ENCODE peak calls at places on chromosomes 3 and 15, in four cellular contexts. One of them, this sample, is unnamed.

GRCh38 chr3:88231632-88232031 is 81.9 kb downstream of the C3orf38 start:
- DNase-seq in HFF-Myc: no peak
- DNase-seq in nephron progenitor cell: no peak
- DNase-seq in upper lobe of left lung: no peak
- DNase-seq in this sample: no peak

GRCh38 chr3:80308637-80309036 is 540.8 kb upstream of the ROBO1 start:
- DNase-seq in upper lobe of left lung: no peak
- DNase-seq in HFF-Myc: no peak
- DNase-seq in nephron progenitor cell: no peak
- DNase-seq in this sample: no peak

GRCh38 chr3:58963928-58964497 is 85.8 kb downstream of the CFAP20DC start:
- DNase-seq in upper lobe of left lung: no peak
- DNase-seq in nephron progenitor cell: no peak
- DNase-seq in HFF-Myc: no peak
- DNase-seq in this sample: no peak

GRCh38 chr3:170513674-170514073 is 72.2 kb downstream of the SLC7A14 start:
- DNase-seq in upper lobe of left lung: no peak
- DNase-seq in nephron progenitor cell: no peak
- DNase-seq in HFF-Myc: no peak
- DNase-seq in this sample: no peak

GRCh38 chr15:76179023-76179422 is 119.2 kb downstream of the TMEM266 start:
- DNase-seq in upper lobe of left lung: no peak
- DNase-seq in HFF-Myc: no peak
- DNase-seq in nephron progenitor cell: no peak
- DNase-seq in this sample: no peak

GRCh38 chr15:48717458-48717857 is 71.9 kb upstream of the FBN1 start:
- DNase-seq in HFF-Myc: no peak
- DNase-seq in upper lobe of left lung: no peak
- DNase-seq in nephron progenitor cell: no peak
- DNase-seq in this sample: no peak

GRCh38 chr15:84818221-84819131 is 1.3 kb downstream of the ALPK3 start:
- DNase-seq in nephron progenitor cell: no peak
- DNase-seq in HFF-Myc: no peak
- DNase-seq in upper lobe of left lung: no peak
- DNase-seq in this sample: no peak

GRCh38 chr15:70318594-70318993 is 220.9 kb upstream of the TLE3 start:
- DNase-seq in upper lobe of left lung: no peak
- DNase-seq in HFF-Myc: peak; percentile 50
- DNase-seq in nephron progenitor cell: no peak
- DNase-seq in this sample: no peak

GRCh38 chr15:101168463-101168824 is 83.4 kb downstream of the CHSY1 start:
- DNase-seq in HFF-Myc: no peak
- DNase-seq in upper lobe of left lung: no peak
- DNase-seq in nephron progenitor cell: no peak
- DNase-seq in this sample: no peak

GRCh38 chr15:45121706-45122417 is 7.7 kb downstream of the DUOXA2 start:
- DNase-seq in HFF-Myc: peak; percentile 37
- DNase-seq in nephron progenitor cell: no peak
- DNase-seq in upper lobe of left lung: no peak
- DNase-seq in this sample: no peak

GRCh38 chr3:32583708-32584107 is 13.1 kb upstream of the DYNC1LI1 start:
- DNase-seq in nephron progenitor cell: no peak
- DNase-seq in upper lobe of left lung: no peak
- DNase-seq in HFF-Myc: no peak
- DNase-seq in this sample: no peak

GRCh38 chr3:19598870-19599269 is 335.1 kb downstream of the EFHB start:
- DNase-seq in upper lobe of left lung: no peak
- DNase-seq in nephron progenitor cell: no peak
- DNase-seq in HFF-Myc: no peak
- DNase-seq in this sample: no peak

GRCh38 chr15:61025746-61026256 is 203.3 kb downstream of the RORA start:
- DNase-seq in upper lobe of left lung: no peak
- DNase-seq in HFF-Myc: no peak
- DNase-seq in nephron progenitor cell: no peak
- DNase-seq in this sample: no peak

GRCh38 chr3:160001154-160001760 is 12.6 kb downstream of the IL12A start:
- DNase-seq in HFF-Myc: no peak
- DNase-seq in upper lobe of left lung: no peak
- DNase-seq in nephron progenitor cell: no peak
- DNase-seq in this sample: no peak

GRCh38 chr3:187807086-187807862 is 62.0 kb upstream of the BCL6 start:
- DNase-seq in nephron progenitor cell: no peak
- DNase-seq in upper lobe of left lung: no peak
- DNase-seq in HFF-Myc: no peak
- DNase-seq in this sample: no peak

GRCh38 chr3:197554196-197554561 is 1.6 kb downstream of the BDH1 start:
- DNase-seq in nephron progenitor cell: no peak
- DNase-seq in upper lobe of left lung: no peak
- DNase-seq in HFF-Myc: no peak
- DNase-seq in this sample: no peak

GRCh38 chr3:24259901-24260512 is 234.6 kb downstream of the THRB start:
- DNase-seq in upper lobe of left lung: no peak
- DNase-seq in HFF-Myc: no peak
- DNase-seq in nephron progenitor cell: no peak
- DNase-seq in this sample: no peak

GRCh38 chr3:157606392-157607197 is 103.4 kb upstream of the VEPH1 start:
- DNase-seq in HFF-Myc: peak; percentile 59
- DNase-seq in nephron progenitor cell: peak; percentile 82
- DNase-seq in upper lobe of left lung: peak; percentile 44
- DNase-seq in this sample: peak; percentile 78

GRCh38 chr3:133792171-133792763 is 13.3 kb upstream of the SRPRB start:
- DNase-seq in upper lobe of left lung: no peak
- DNase-seq in nephron progenitor cell: no peak
- DNase-seq in HFF-Myc: no peak
- DNase-seq in this sample: no peak

GRCh38 chr3:30355622-30356021 is 250.8 kb upstream of the TGFBR2 start:
- DNase-seq in upper lobe of left lung: no peak
- DNase-seq in nephron progenitor cell: no peak
- DNase-seq in HFF-Myc: no peak
- DNase-seq in this sample: no peak

GRCh38 chr3:132196113-132196512 is 121.1 kb upstream of the ACP3 start:
- DNase-seq in HFF-Myc: peak; percentile 70
- DNase-seq in nephron progenitor cell: no peak
- DNase-seq in upper lobe of left lung: no peak
- DNase-seq in this sample: no peak

GRCh38 chr3:9503283-9503682 is 50.3 kb downstream of the LHFPL4 start:
- DNase-seq in HFF-Myc: peak; percentile 37
- DNase-seq in upper lobe of left lung: peak; percentile 68
- DNase-seq in nephron progenitor cell: peak; percentile 85
- DNase-seq in this sample: peak; percentile 60

GRCh38 chr3:178086419-178086818 is 449.8 kb upstream of the KCNMB2 start:
- DNase-seq in nephron progenitor cell: no peak
- DNase-seq in upper lobe of left lung: no peak
- DNase-seq in HFF-Myc: no peak
- DNase-seq in this sample: no peak

GRCh38 chr15:88487796-88488523 is 20.5 kb downstream of the MRPS11 start:
- DNase-seq in HFF-Myc: no peak
- DNase-seq in nephron progenitor cell: no peak
- DNase-seq in upper lobe of left lung: no peak
- DNase-seq in this sample: no peak

GRCh38 chr15:71251548-71252035 is 136.3 kb downstream of the THSD4 start:
- DNase-seq in upper lobe of left lung: no peak
- DNase-seq in nephron progenitor cell: no peak
- DNase-seq in HFF-Myc: no peak
- DNase-seq in this sample: no peak

GRCh38 chr3:66239513-66240135 is 18.8 kb downstream of the SLC25A26 start:
- DNase-seq in upper lobe of left lung: no peak
- DNase-seq in nephron progenitor cell: no peak
- DNase-seq in HFF-Myc: no peak
- DNase-seq in this sample: no peak

GRCh38 chr15:90650117-90650955 is 66.8 kb upstream of the BLM start:
- DNase-seq in nephron progenitor cell: no peak
- DNase-seq in upper lobe of left lung: no peak
- DNase-seq in HFF-Myc: no peak
- DNase-seq in this sample: no peak

GRCh38 chr3:128942161-128942952 is 51.5 kb downstream of the CFAP92 start:
- DNase-seq in nephron progenitor cell: no peak
- DNase-seq in upper lobe of left lung: no peak
- DNase-seq in HFF-Myc: no peak
- DNase-seq in this sample: no peak

GRCh38 chr3:43913549-43913948 is 222.8 kb downstream of the ABHD5 start:
- DNase-seq in nephron progenitor cell: no peak
- DNase-seq in upper lobe of left lung: no peak
- DNase-seq in HFF-Myc: no peak
- DNase-seq in this sample: no peak

GRCh38 chr3:17518189-17519059 is 224.0 kb downstream of the TBC1D5 start:
- DNase-seq in upper lobe of left lung: peak; percentile 33
- DNase-seq in HFF-Myc: no peak
- DNase-seq in nephron progenitor cell: no peak
- DNase-seq in this sample: no peak

GRCh38 chr3:160009525-160009924 is 20.9 kb downstream of the IL12A start:
- DNase-seq in HFF-Myc: no peak
- DNase-seq in upper lobe of left lung: no peak
- DNase-seq in nephron progenitor cell: no peak
- DNase-seq in this sample: no peak

DNA sequence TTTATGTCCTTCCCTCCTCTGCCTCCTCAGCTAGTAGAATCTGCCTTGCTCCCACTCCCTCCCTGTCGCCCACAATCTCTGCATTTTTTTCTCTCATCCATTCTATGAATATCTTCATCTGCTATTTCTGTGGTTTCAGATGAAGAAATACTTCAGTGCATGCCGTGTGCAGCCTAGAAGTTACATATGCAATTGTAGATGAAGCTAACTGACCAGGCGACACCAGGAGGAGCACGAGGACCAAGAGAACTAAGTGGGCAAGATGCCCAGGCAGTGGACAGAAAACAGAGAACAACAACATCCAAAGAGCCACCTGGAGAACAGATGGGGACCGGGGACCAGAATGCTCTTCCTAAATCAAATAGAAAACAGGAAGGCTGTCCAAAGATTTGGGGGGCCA is 121.4 kb upstream of the ATP11B start:
- DNase-seq in upper lobe of left lung: no peak
- DNase-seq in HFF-Myc: peak; percentile 43
- DNase-seq in nephron progenitor cell: no peak
- DNase-seq in this sample: no peak
- TF ChIP-seq CTCF in upper lobe of left lung: no peak
- TF ChIP-seq CTCF in HFF-Myc: no peak
- TF ChIP-seq CTCF in nephron progenitor cell: no peak
- TF ChIP-seq CTCF in this sample: no peak

GRCh38 chr3:149541091-149541491 is 66.6 kb downstream of the TM4SF4 start:
- DNase-seq in nephron progenitor cell: no peak
- DNase-seq in upper lobe of left lung: no peak
- DNase-seq in HFF-Myc: no peak
- DNase-seq in this sample: no peak
- TF ChIP-seq CTCF in nephron progenitor cell: no peak
- TF ChIP-seq CTCF in upper lobe of left lung: no peak
- TF ChIP-seq CTCF in HFF-Myc: no peak
- TF ChIP-seq CTCF in this sample: no peak

DNA sequence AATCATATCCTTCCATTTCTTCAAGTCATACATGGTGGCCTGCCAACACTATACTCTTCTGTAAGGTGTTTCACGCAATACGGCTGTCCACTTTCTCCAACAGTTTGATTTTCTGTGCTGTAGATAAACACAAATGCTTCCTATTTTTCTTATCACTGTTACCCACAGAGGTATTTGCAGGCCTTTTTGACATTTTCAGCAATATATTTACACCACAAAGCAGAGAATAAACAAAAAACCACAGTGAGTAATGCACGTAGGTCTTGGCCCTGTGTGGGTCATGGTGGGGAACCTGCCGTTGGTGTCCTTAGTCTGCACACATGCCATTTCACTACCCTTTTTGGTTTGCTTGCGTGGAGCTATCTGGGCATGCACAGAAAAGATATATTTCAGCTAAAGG is 59.5 kb downstream of the LRRC28 start:
- DNase-seq in HFF-Myc: no peak
- DNase-seq in nephron progenitor cell: no peak
- DNase-seq in upper lobe of left lung: no peak
- DNase-seq in this sample: no peak
- TF ChIP-seq CTCF in HFF-Myc: no peak
- TF ChIP-seq CTCF in nephron progenitor cell: no peak
- TF ChIP-seq CTCF in upper lobe of left lung: no peak
- TF ChIP-seq CTCF in this sample: no peak

DNA sequence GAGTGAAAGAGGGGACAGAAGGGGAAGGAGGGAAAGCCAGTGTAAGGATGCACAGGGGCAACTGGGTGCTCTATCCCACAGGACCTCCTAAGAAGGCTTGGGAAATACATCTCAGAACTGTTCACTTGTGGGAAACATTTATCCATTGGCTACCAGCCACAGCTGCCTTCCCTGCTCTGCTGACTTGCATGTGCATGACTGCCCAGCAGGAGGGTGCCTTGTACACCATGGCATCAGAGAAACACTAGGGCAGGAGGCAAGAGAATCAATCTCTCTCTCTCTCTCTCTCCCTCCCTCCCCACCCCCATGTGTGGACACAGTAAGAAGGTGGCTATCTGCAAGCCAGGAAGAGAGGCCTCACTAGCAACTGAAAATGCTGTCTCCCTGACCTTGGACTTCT is 62.9 kb upstream of the ZBTB38 start:
- DNase-seq in HFF-Myc: no peak
- DNase-seq in upper lobe of left lung: no peak
- DNase-seq in nephron progenitor cell: no peak
- DNase-seq in this sample: no peak
- TF ChIP-seq CTCF in HFF-Myc: peak; percentile 26
- TF ChIP-seq CTCF in upper lobe of left lung: no peak
- TF ChIP-seq CTCF in nephron progenitor cell: no peak
- TF ChIP-seq CTCF in this sample: no peak

DNA sequence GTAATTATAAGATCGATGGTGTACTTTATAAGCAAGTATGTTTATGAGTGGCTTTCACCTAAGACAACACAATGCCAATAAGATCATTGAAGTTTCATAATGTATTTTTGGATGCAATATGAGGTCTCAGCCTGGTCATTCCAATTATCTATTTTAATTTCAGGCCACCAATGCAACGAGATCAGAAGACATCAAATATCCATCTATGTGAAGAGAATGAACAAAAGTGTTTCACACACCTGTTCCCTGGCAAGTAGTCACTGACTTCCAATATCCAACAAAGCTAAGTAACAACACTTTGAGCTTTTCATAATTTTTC is 53.6 kb upstream of the TMCO5A start:
- DNase-seq in upper lobe of left lung: no peak
- DNase-seq in HFF-Myc: no peak
- DNase-seq in nephron progenitor cell: no peak
- DNase-seq in this sample: no peak
- TF ChIP-seq CTCF in upper lobe of left lung: no peak
- TF ChIP-seq CTCF in HFF-Myc: no peak
- TF ChIP-seq CTCF in nephron progenitor cell: no peak
- TF ChIP-seq CTCF in this sample: no peak

DNA sequence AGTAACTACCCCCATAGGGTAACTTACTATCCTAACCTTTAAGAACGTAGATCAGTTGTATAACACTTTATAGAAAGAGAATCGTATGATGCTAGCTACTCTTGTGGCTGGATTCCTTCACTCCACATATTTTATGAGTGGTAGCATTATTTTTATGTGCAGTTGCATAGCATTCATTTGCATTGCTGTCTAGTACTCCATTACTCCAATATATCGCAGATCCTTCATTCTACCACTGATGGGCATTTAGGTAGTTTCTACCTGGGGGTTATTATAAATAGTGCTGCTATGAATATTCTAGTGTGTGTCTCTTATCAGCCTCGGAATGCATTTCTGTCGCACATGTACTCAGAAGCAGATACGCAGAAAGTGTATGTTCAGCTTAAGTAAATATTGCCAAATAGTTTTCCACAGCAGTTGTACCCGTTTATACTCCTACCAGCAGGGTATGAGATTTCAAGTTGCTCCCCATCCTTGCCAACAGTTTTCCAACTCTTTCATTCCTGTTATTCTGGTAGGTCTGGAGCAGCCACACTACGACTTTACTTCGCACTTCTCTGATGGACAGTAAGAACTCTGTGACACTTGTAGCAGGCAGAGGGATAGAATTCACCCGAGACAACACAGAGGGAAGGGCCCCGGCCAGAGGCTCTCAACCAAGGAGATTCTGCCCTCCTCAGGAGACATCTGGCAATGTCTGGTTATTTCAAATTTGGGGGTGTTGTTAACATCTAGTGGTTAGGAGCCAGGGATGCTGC is 9.8 kb upstream of the VGLL4 start:
- DNase-seq in nephron progenitor cell: no peak
- DNase-seq in HFF-Myc: no peak
- DNase-seq in upper lobe of left lung: no peak
- DNase-seq in this sample: no peak
- TF ChIP-seq CTCF in nephron progenitor cell: no peak
- TF ChIP-seq CTCF in HFF-Myc: no peak
- TF ChIP-seq CTCF in upper lobe of left lung: peak; percentile 22
- TF ChIP-seq CTCF in this sample: no peak

This sample was measured in mesothelial cell of epicardium.